ENCODE peak calls at places on chromosome 20, in seven cellular contexts. T is CD8-positive, alpha-beta T cell; Y is coronary artery; X is hepatocyte; B is uterus; Z is AG04450; E is mesothelial cell of epicardium. G is an unnamed sample.
A peak's percentile ranks its signal among the peaks of the same experiment; 100 is the strongest.

GRCh38 chr20:47330933-47331708 is 25.4 kb downstream of the ZMYND8 start:
- DNase-seq in T (no peak), Y (no peak), X (peak; percentile 74), B (no peak), Z (no peak), E (no peak), G (no peak)

GRCh38 chr20:25073544-25073943 is 8.4 kb downstream of the VSX1 start:
- DNase-seq in T (no peak), Y (peak; percentile 59), X (no peak), B (no peak), Z (no peak), E (peak; percentile 19), G (no peak)

GRCh38 chr20:61908057-61909026 is 157.3 kb downstream of the TAF4 start:
- DNase-seq in T (no peak), Y (no peak), X (no peak), B (no peak), Z (no peak), E (no peak), G (no peak)

GRCh38 chr20:3696200-3696599 is 14.4 kb upstream of the ADAM33 start:
- DNase-seq in T (no peak), Y (no peak), X (no peak), B (no peak), Z (no peak), E (no peak), G (no peak)

GRCh38 chr20:59120919-59121318 is 42.7 kb upstream of the ZNF831 start:
- DNase-seq in T (no peak), Y (no peak), X (no peak), B (no peak), Z (no peak), E (no peak), G (no peak)

GRCh38 chr20:57470666-57471495 is 54.1 kb downstream of the CTCFL start:
- DNase-seq in T (no peak), Y (no peak), X (no peak), B (no peak), Z (no peak), E (no peak), G (no peak)

GRCh38 chr20:58694241-58695083 is 1.9 kb downstream of the NPEPL1 start:
- DNase-seq in T (no peak), Y (peak; percentile 73), X (no peak), B (no peak), Z (no peak), E (peak; percentile 20), G (no peak)

GRCh38 chr20:35702051-35702823 is 3.0 kb downstream of the ROMO1 start:
- DNase-seq in T (no peak), Y (no peak), X (no peak), B (no peak), Z (peak; percentile 34), E (no peak), G (no peak)

GRCh38 chr20:51199920-51200319 is 177.0 kb upstream of the KCNG1 start:
- DNase-seq in T (no peak), Y (no peak), X (no peak), B (no peak), Z (no peak), E (no peak), G (no peak)

GRCh38 chr20:4787069-4787468 is 65.4 kb downstream of the PRND start:
- DNase-seq in T (no peak), Y (no peak), X (no peak), B (no peak), Z (no peak), E (no peak), G (no peak)

GRCh38 chr20:40564997-40565680 is 123.9 kb downstream of the MAFB start:
- DNase-seq in T (no peak), Y (no peak), X (peak; percentile 64), B (peak; percentile 34), Z (peak; percentile 3), E (no peak), G (no peak)

GRCh38 chr20:41360831-41361756 is 5.5 kb downstream of the EMILIN3 start:
- DNase-seq in T (no peak), Y (no peak), X (no peak), B (no peak), Z (no peak), E (no peak), G (no peak)

GRCh38 chr20:51121272-51121671 is 98.4 kb upstream of the KCNG1 start:
- DNase-seq in T (no peak), Y (no peak), X (no peak), B (peak; percentile 81), Z (no peak), E (no peak), G (no peak)

GRCh38 chr20:46708172-46708860 is 1.1 kb upstream of the SLC2A10 start:
- DNase-seq in T (no peak), Y (no peak), X (peak; percentile 70), B (no peak), Z (no peak), E (no peak), G (no peak)

GRCh38 chr20:45082468-45082867 is 18.5 kb downstream of the KCNS1 start:
- DNase-seq in T (no peak), Y (no peak), X (no peak), B (no peak), Z (no peak), E (no peak), G (no peak)

GRCh38 chr20:47251154-47252020 is 105.1 kb downstream of the ZMYND8 start:
- DNase-seq in T (no peak), Y (no peak), X (no peak), B (no peak), Z (no peak), E (no peak), G (no peak)

GRCh38 chr20:19583532-19584175 is 174.4 kb upstream of the RIN2 start:
- DNase-seq in T (no peak), Y (peak; percentile 72), X (peak; percentile 85), B (peak; percentile 63), Z (no peak), E (peak; percentile 81), G (peak; percentile 51)
- TF ChIP-seq CTCF in T (peak; percentile 19), Y (peak; percentile 80), X (peak; percentile 75), B (peak; percentile 66), Z (peak; percentile 57), E (peak; percentile 83), G (peak; percentile 76)

GRCh38 chr20:16352321-16352720 is 220.9 kb downstream of the KIF16B start:
- DNase-seq in T (no peak), Y (no peak), X (no peak), B (no peak), Z (no peak), E (no peak), G (no peak)
- TF ChIP-seq CTCF in T (no peak), Y (no peak), X (no peak), B (no peak), Z (no peak), E (no peak), G (no peak)

DNA sequence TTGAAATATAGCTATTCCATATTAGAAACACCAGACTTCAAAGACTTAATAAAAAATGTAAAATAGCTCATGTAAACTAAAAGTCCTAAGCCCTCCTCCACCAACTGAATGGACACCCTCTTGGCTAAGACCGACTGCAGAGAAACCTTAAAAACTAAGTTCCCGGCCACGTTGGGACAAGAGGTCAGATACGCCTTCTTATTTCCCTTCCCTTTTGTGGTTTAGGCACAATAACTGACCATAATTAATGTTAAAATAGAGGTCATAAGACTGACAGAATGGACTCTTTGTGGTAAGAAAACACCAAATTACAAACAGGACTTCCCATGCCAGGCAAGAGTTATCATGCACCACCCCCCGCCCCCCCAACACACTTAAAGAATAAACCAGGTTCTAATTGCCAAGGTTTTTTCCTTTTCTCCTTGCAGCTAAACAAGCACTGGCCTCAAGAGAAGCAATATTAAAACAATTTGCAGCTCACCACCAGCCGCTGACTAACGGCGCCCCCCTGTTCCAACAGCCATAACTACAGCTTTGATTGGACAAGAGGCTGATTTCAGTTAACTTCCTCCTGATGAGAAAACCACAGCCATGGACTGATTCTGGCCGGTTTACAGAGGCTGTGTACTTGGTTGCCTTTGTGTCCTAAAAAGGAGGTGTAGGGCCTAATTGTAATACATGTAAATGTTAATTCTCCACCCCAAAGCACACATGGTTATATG is 10.7 kb upstream of the LAMP5 start:
- DNase-seq in T (no peak), Y (no peak), X (no peak), B (no peak), Z (no peak), E (no peak), G (no peak)
- TF ChIP-seq CTCF in T (no peak), Y (no peak), X (no peak), B (no peak), Z (no peak), E (no peak), G (no peak)

GRCh38 chr20:48657426-48658197 is 170.2 kb downstream of the PREX1 start:
- DNase-seq in T (peak; percentile 50), Y (no peak), X (peak; percentile 87), B (peak; percentile 63), Z (peak; percentile 53), E (peak; percentile 75), G (peak; percentile 75)

GRCh38 chr20:48656120-48656519 is 171.7 kb downstream of the PREX1 start:
- DNase-seq in T (no peak), Y (no peak), X (no peak), B (no peak), Z (no peak), E (no peak), G (no peak)

GRCh38 chr20:48658198-48658476 is 169.7 kb downstream of the PREX1 start:
- DNase-seq in T (no peak), Y (no peak), X (no peak), B (no peak), Z (no peak), E (no peak), G (no peak)

GRCh38 chr20:48658505-48658904 is 169.3 kb downstream of the PREX1 start:
- DNase-seq in T (no peak), Y (no peak), X (no peak), B (no peak), Z (no peak), E (no peak), G (no peak)

DNA sequence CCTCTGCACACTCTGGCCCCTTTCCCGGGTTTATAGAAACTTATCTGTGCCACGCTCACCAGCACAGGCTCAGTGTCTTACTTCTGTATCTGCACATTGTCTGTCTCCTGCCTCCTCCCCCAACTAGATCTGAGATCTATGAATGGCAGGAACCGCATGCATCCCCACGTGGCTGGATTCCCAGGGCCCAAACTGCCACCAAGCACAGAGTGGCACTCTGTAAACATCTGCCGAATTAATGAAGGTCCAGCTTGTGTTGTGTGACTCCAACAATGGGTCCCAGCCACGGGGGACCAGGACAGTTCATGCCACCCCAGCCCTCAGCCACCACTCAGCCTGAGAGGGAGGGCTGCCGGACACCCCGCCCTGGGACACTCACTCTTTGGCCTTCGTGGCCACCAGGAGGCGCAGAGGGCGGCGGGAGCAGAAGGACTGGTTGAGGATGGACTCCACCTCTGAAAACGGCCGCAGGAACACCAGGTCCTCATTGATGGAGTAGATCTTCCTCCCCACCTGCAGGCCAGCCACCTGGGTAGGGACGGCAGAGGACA is 171.1 kb downstream of the PREX1 start:
- DNase-seq in T (no peak), Y (no peak), X (no peak), B (no peak), Z (no peak), E (no peak), G (no peak)
- TF ChIP-seq CTCF in T (no peak), Y (no peak), X (peak; percentile 17), B (no peak), Z (no peak), E (no peak), G (no peak)